ENCODE peak calls at places on chromosomes 13 and 19, in seven cellular contexts. P is H9, S is neuronal stem cell, W is trophoblast cell, V is IMR-90, D is mesenchymal stem cell, Q is H1. I is an unnamed sample.

GRCh38 chr19:29809795-29810503 is 1.8 kb upstream of the CCNE1 start:
- DNase-seq in D (no peak), Q (no peak), S (no peak), P (no peak), V (no peak), W (no peak), I (no peak)

GRCh38 chr13:46728777-46729176 is 68.2 kb downstream of the ESD start:
- DNase-seq in Q (no peak), S (no peak), D (peak), W (peak), P (no peak), V (no peak), I (peak)

GRCh38 chr13:113903361-113903760 is 39.5 kb upstream of the GAS6 start:
- DNase-seq in D (no peak), S (no peak), V (peak), P (no peak), Q (no peak), W (peak), I (no peak)

GRCh38 chr19:42239544-42240220 is 2.7 kb downstream of the GSK3A start:
- DNase-seq in V (no peak), S (no peak), W (no peak), P (no peak), Q (no peak), D (no peak), I (no peak)

GRCh38 chr13:113756441-113757097 is 2.5 kb upstream of the TMEM255B start:
- DNase-seq in V (peak), D (peak), P (no peak), Q (no peak), S (no peak), W (peak), I (no peak)

GRCh38 chr13:80386001-80386400 is 45.1 kb upstream of the SPRY2 start:
- DNase-seq in V (no peak), S (no peak), D (no peak), Q (no peak), P (no peak), W (no peak), I (no peak)

GRCh38 chr19:5628919-5629481 is 6.1 kb downstream of the SAFB start:
- DNase-seq in V (no peak), S (no peak), W (no peak), P (no peak), Q (no peak), D (no peak), I (no peak)

GRCh38 chr19:58558066-58558622 is at the start of gene UBE2M:
- DNase-seq in S (no peak), D (peak), P (peak), V (no peak), W (peak), Q (no peak), I (peak)

GRCh38 chr19:27774827-27775226 is 1438.1 kb downstream of the UQCRFS1 start:
- DNase-seq in Q (peak), S (no peak), W (peak), D (no peak), V (no peak), P (peak), I (peak)

GRCh38 chr13:29801102-29801501 is 49.3 kb downstream of the UBL3 start:
- DNase-seq in S (no peak), P (no peak), W (no peak), D (no peak), V (no peak), Q (no peak), I (peak)

GRCh38 chr13:33999830-34000605 is 182.1 kb downstream of the RFC3 start:
- DNase-seq in D (no peak), Q (no peak), P (no peak), W (no peak), V (no peak), S (no peak), I (no peak)

GRCh38 chr13:38685974-38686571 is 804 bp upstream of the FREM2 start:
- DNase-seq in S (peak), Q (no peak), W (peak), D (peak), V (no peak), P (peak), I (peak)

DNA sequence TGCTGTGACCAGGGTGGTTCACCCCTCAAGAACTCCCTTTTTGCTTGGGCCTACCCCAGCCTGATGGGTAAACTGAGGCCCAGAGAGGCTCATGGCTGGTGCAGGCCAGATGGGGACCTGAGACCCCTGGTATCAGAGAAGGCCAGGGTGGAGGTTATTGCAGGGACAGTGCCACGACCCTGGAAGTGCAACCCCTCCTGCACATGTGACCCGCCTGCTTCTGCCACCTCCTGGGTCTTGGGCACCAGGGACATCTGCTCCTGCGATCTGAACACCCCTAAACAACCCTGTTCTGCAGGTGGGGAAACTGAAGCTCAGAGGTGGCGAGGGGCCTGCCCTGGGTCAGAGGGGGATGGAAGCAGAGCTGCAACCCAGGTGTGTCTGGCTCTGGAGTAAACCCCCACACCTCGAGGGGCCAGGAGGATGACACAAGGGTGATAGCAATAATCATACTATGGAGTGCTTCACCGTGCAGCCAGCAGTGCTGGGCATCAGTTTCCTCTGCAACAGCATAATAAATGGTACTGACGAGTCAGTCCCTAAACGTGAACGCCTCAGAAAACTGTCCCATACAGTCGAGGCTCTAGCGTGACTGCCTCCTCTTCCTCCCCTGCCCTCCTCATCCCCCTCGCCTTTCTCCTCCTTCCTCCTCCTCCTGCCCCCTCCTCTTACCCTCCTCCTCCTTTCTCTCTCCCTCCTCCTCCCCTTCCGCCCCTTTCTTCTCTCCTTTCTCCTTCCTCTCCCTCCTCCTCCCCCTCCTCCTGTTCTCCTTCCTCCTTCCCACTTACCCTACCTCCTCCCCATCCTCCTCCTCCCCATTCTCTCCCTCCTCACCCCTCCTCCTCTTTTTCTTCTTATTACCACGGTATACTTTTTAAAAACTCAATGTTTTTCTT is 4.3 kb downstream of the YJEFN3 start:
- DNase-seq in Q (no peak), D (no peak), S (no peak), W (no peak), P (no peak), V (no peak), I (no peak)
- H3K4ac ChIP-seq in Q (no peak), D (no peak), S (no peak), W (no peak), P (no peak), V (no peak), I (no peak)

DNA sequence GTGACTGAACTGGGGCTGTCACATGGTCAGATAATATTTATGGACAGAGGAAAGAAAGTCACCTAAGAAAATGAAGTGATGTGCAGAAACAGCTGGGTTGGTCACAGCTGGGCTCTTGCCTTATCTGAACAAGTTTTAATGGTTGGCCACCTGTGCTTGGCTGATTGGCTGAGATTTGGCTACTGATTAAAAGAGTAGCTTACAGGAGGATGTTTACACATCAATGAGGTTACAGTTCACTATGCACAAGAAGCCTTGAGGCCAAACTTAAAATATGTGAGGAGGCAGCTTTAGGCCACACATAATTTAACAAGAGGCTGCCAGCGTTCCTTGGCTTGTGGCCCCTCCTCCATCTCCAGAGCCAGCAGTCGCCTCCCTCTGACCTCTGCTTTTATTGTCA is 99.2 kb upstream of the C1QTNF9B start:
- DNase-seq in S (no peak), D (no peak), P (no peak), Q (no peak), W (peak), V (no peak), I (no peak)
- H2BK120ac ChIP-seq in S (no peak), D (no peak), P (no peak), Q (no peak), W (no peak), V (no peak), I (no peak)

GRCh38 chr19:39746836-39747529 is 9.2 kb upstream of the CLC start:
- DNase-seq in Q (no peak), D (no peak), S (no peak), P (no peak), V (no peak), W (no peak), I (peak)
- H3K4ac ChIP-seq in Q (no peak), D (no peak), S (no peak), P (no peak), V (no peak), W (no peak), I (no peak)

GRCh38 chr13:107450426-107450825 is 764.9 kb downstream of the LIG4 start:
- DNase-seq in W (no peak), V (peak), P (no peak), D (no peak), Q (no peak), S (no peak), I (no peak)
- H2BK120ac ChIP-seq in W (no peak), V (peak), P (no peak), D (peak), Q (no peak), S (no peak), I (no peak)

GRCh38 chr13:65497265-65497664 is 1732.9 kb downstream of the PCDH9 start:
- DNase-seq in S (no peak), P (no peak), W (peak), Q (no peak), V (peak), D (peak), I (peak)

GRCh38 chr13:65504213-65504612 is 1725.9 kb downstream of the PCDH9 start:
- DNase-seq in W (no peak), Q (no peak), P (no peak), V (no peak), S (no peak), D (no peak), I (no peak)

DNA sequence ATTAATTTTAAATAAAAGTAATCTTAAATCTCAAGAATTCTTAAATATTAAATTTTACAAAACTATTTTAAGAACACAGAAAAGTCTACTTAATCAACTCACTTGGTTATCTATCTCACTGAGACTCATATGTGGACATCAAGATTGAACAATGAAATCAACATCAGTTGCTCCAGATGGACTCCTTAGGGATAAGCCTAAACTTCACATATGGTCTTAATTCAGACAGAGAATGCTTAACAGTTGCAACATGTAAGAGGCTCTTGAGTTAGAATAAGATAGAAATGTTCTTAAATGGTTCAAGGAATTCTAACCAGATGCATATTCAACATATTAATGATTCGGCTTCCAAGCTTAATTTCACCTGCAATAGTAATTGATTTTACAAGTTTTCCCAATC is 1730.9 kb downstream of the PCDH9 start:
- DNase-seq in D (no peak), W (no peak), P (no peak), S (no peak), V (no peak), Q (no peak), I (no peak)
- H3K4ac ChIP-seq in D (no peak), W (no peak), P (no peak), S (no peak), V (no peak), Q (no peak), I (no peak)